ENCODE peak calls at places on chromosomes 11 and 22, in nine cellular contexts. Z is fibroblast of lung, R is IMR-90, P is SK-N-SH, M is neural progenitor cell, G is colonic mucosa, X is MM.1S, I is HCT116, J is endodermal cell. Q is an unnamed sample.
A peak's percentile ranks its signal among the peaks of the same experiment; 100 is the strongest.

GRCh38 chr11:60161107-60161506 is 21.8 kb downstream of the MS4A6A start:
- DNase-seq in G (no peak), R (no peak), J (no peak), I (no peak), Z (no peak), P (no peak), X (no peak), M (no peak), Q (no peak)

GRCh38 chr11:46521947-46522681 is 71.7 kb downstream of the AMBRA1 start:
- DNase-seq in M (no peak), I (no peak), P (no peak), G (no peak), J (no peak), X (no peak), R (peak; percentile 79), Z (peak; percentile 81), Q (no peak)

GRCh38 chr22:28198692-28199091 is 279.6 kb upstream of the PITPNB start:
- DNase-seq in M (no peak), P (no peak), R (no peak), J (no peak), X (no peak), Z (peak; percentile 23), I (no peak), G (no peak), Q (no peak)

GRCh38 chr11:122505304-122506006 is 150.1 kb upstream of the UBASH3B start:
- DNase-seq in P (peak; percentile 82), J (peak; percentile 94), X (peak; percentile 64), I (peak; percentile 58), R (peak; percentile 95), G (peak; percentile 66), Z (peak; percentile 92), M (peak; percentile 89), Q (peak; percentile 97)

GRCh38 chr22:45073064-45073463 is 63.3 kb upstream of the PHF21B start:
- DNase-seq in J (no peak), R (no peak), M (no peak), I (no peak), X (no peak), G (no peak), P (peak; percentile 58), Z (no peak), Q (no peak)

GRCh38 chr22:24284747-24285203 is 14.1 kb downstream of the SPECC1L start:
- DNase-seq in X (no peak), J (no peak), Z (peak; percentile 36), P (no peak), I (peak; percentile 70), G (no peak), R (peak; percentile 53), M (no peak), Q (peak; percentile 52)

GRCh38 chr11:69444381-69445130 is 36.9 kb upstream of the LINC01488 start:
- DNase-seq in Z (peak; percentile 90), M (peak; percentile 79), X (no peak), R (peak; percentile 93), G (peak; percentile 41), J (peak; percentile 91), P (no peak), I (no peak), Q (peak; percentile 93)

GRCh38 chr11:95918056-95918455 is 5.9 kb downstream of the MTMR2 start:
- DNase-seq in R (no peak), X (no peak), J (no peak), M (no peak), I (no peak), P (no peak), G (no peak), Z (no peak), Q (no peak)

GRCh38 chr11:87477321-87477720 is 439.6 kb downstream of the TMEM135 start:
- DNase-seq in M (no peak), R (no peak), X (no peak), J (no peak), I (no peak), P (no peak), G (no peak), Z (no peak), Q (no peak)

GRCh38 chr11:128933481-128934178 is 9.0 kb downstream of the TP53AIP1 start:
- DNase-seq in R (no peak), J (no peak), I (no peak), X (no peak), P (no peak), G (no peak), M (no peak), Z (no peak), Q (no peak)

GRCh38 chr11:35083181-35084061 is 55.5 kb upstream of the CD44 start:
- DNase-seq in I (peak; percentile 46), G (peak; percentile 47), X (peak; percentile 23), P (no peak), J (peak; percentile 86), R (peak; percentile 98), M (peak; percentile 6), Z (peak; percentile 99), Q (peak; percentile 95)

GRCh38 chr11:117816151-117816741 is 8.3 kb downstream of the FXYD2 start:
- DNase-seq in P (peak; percentile 71), G (no peak), M (peak; percentile 88), I (no peak), Z (peak; percentile 63), R (peak; percentile 30), X (no peak), J (peak; percentile 92), Q (peak; percentile 37)

GRCh38 chr22:21055880-21056319 is 10.2 kb downstream of the LRRC74B start:
- DNase-seq in X (no peak), J (peak; percentile 71), P (no peak), I (no peak), M (no peak), Z (no peak), R (no peak), G (no peak), Q (no peak)

GRCh38 chr11:125443767-125444311 is 52.2 kb downstream of the FEZ1 start:
- DNase-seq in Z (no peak), J (peak; percentile 88), I (no peak), P (no peak), R (no peak), G (no peak), M (peak; percentile 82), X (no peak), Q (no peak)

GRCh38 chr11:63858628-63859550 is 20.0 kb downstream of the MARK2 start:
- DNase-seq in G (peak; percentile 51), Z (peak; percentile 33), I (no peak), X (no peak), R (peak; percentile 90), P (no peak), M (no peak), J (no peak), Q (peak; percentile 79)

GRCh38 chr22:39207141-39208012 is 37.4 kb downstream of the PDGFB start:
- DNase-seq in R (peak; percentile 11), X (no peak), P (no peak), I (no peak), Z (peak; percentile 62), G (no peak), J (peak; percentile 56), M (no peak), Q (no peak)

DNA sequence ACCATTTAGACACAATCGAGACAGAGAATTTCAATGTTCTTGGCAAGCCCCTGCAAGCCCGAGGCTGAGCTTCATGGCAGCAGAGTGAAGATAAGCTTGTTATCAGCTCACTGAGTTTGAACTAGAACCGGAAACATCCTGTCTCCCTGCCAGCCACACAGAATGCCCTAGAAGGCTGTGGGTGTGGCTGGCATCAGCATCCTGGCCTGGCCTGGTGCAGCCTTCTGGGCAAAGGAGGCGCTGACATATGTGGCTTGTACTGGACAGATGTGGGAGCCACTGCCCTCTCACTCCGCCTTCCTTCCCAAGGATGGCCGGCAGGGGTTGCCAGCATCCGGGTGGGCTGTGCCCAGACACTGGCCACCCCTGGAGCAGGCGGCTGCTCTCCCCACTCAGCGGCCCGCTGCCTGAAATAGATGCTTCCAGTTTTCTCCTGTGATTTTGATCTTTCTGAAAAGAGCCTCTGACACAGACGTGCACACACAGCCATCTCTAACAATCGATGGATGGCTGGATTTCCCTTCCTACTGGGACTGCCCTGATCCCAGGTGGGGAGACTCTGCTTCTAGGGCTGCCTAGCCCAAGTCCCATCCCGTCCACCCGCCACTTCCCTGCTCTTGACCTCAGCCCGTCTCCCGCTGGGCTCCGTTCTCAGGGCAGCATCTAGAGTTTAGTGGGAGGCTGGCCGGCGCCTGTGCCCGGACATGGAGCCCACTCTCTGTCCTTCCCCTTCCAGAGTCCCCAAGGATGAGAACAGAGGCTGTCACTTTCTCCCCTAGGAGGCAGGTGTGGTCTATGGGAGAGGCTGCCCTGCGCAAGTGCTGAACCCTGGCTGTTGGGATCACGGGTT is 149.7 kb downstream of the CTTN start:
- DNase-seq in P (peak; percentile 94), I (no peak), Z (no peak), R (no peak), J (peak; percentile 48), G (peak; percentile 51), X (no peak), M (no peak), Q (no peak)
- H3K36me3 ChIP-seq in P (no peaks in the 10 kb centered on the region), I (no peaks in the 10 kb centered on the region), Z (no peaks in the 10 kb centered on the region), R (no peaks in the 10 kb centered on the region), J (no peaks in the 10 kb centered on the region), G (no peaks in the 10 kb centered on the region), X (no peaks in the 10 kb centered on the region), M (no peaks in the 10 kb centered on the region), Q (no peaks in the 10 kb centered on the region)

GRCh38 chr11:61888043-61888442 is 3.3 kb downstream of the FADS3 start:
- DNase-seq in I (no peak), P (no peak), R (peak; percentile 90), J (peak; percentile 45), Z (peak; percentile 93), M (no peak), G (no peak), X (no peak), Q (peak; percentile 87)

GRCh38 chr11:61886643-61887042 is 4.7 kb downstream of the FADS3 start:
- DNase-seq in P (no peak), J (no peak), Z (no peak), M (no peak), G (no peak), X (no peak), I (no peak), R (no peak), Q (no peak)

GRCh38 chr11:61885166-61885778 is 6.1 kb downstream of the FADS3 start:
- DNase-seq in X (no peak), P (no peak), I (no peak), M (peak; percentile 23), G (no peak), R (no peak), J (no peak), Z (no peak), Q (no peak)

GRCh38 chr11:61883947-61884346 is 7.4 kb downstream of the FADS3 start:
- DNase-seq in Z (no peak), M (no peak), G (no peak), P (no peak), X (no peak), I (no peak), J (peak; percentile 43), R (no peak), Q (no peak)

GRCh38 chr11:61885784-61886580 is 5.4 kb downstream of the FADS3 start:
- DNase-seq in M (no peak), P (no peak), X (no peak), R (no peak), Z (no peak), J (no peak), G (no peak), I (no peak), Q (no peak)
- H3K4me3 ChIP-seq in M (no peak overlapping the region), P (no peak overlapping the region), X (no peak overlapping the region), R (no peak overlapping the region), Z (no peak overlapping the region), J (no peak overlapping the region), G (no peak overlapping the region), I (no peak overlapping the region), Q (no peak overlapping the region)

GRCh38 chr11:30445056-30445455 is 122.2 kb downstream of the ARL14EP start:
- DNase-seq in Z (no peak), J (no peak), P (no peak), R (no peak), M (peak; percentile 78), G (no peak), X (no peak), I (no peak), Q (no peak)
- H3K9ac ChIP-seq in Z (no peak overlapping the region), J (no peak overlapping the region), P (no peak overlapping the region), R (no peak overlapping the region), M (no peak overlapping the region), G (no peak overlapping the region), X (no peak overlapping the region), I (no peak overlapping the region), Q (no peak overlapping the region)

GRCh38 chr11:13699870-13700269 is 31.4 kb downstream of the FAR1 start:
- DNase-seq in Z (no peak), X (no peak), I (no peak), M (no peak), P (no peak), R (no peak), J (no peak), G (no peak), Q (no peak)
- H3K36me3 ChIP-seq in Z (no peaks in the 10 kb centered on the region), X (peaks cover 3% of the 10 kb centered on the region), I (peaks cover 15% of the 10 kb centered on the region), M (peaks cover 6% of the 10 kb centered on the region), P (peaks cover 54% of the 10 kb centered on the region), R (peaks cover 7% of the 10 kb centered on the region), J (peaks cover 60% of the 10 kb centered on the region), G (no peaks in the 10 kb centered on the region), Q (peaks cover 65% of the 10 kb centered on the region)